ENCODE peak calls at places on chromosomes 12 and 14, in seven cellular contexts. One of them, this sample, is unnamed.

GRCh38 chr12:29797565-29798360 is 14.0 kb upstream of the TMTC1 start:
- DNase-seq in thoracic aorta: no peak
- DNase-seq in Peyer's patch: no peak
- DNase-seq in lower lobe of right lung: no peak
- DNase-seq in CD4-positive, CD25-positive, alpha-beta regulatory T cell: no peak
- DNase-seq in heart right ventricle: no peak
- DNase-seq in naive thymus-derived CD4-positive, alpha-beta T cell: no peak
- DNase-seq in this sample: no peak

GRCh38 chr12:106248849-106249371 is 1.1 kb upstream of the CKAP4 start:
- DNase-seq in thoracic aorta: no peak
- DNase-seq in Peyer's patch: peak
- DNase-seq in lower lobe of right lung: peak
- DNase-seq in CD4-positive, CD25-positive, alpha-beta regulatory T cell: peak
- DNase-seq in heart right ventricle: no peak
- DNase-seq in naive thymus-derived CD4-positive, alpha-beta T cell: no peak
- DNase-seq in this sample: no peak

GRCh38 chr12:52873513-52873831 is 24.7 kb upstream of the KRT78 start:
- DNase-seq in thoracic aorta: no peak
- DNase-seq in Peyer's patch: no peak
- DNase-seq in lower lobe of right lung: no peak
- DNase-seq in CD4-positive, CD25-positive, alpha-beta regulatory T cell: no peak
- DNase-seq in heart right ventricle: no peak
- DNase-seq in naive thymus-derived CD4-positive, alpha-beta T cell: no peak
- DNase-seq in this sample: no peak

GRCh38 chr12:58346032-58346632 is 404.8 kb downstream of the ATP23 start:
- DNase-seq in thoracic aorta: no peak
- DNase-seq in Peyer's patch: no peak
- DNase-seq in lower lobe of right lung: no peak
- DNase-seq in CD4-positive, CD25-positive, alpha-beta regulatory T cell: no peak
- DNase-seq in heart right ventricle: no peak
- DNase-seq in naive thymus-derived CD4-positive, alpha-beta T cell: peak
- DNase-seq in this sample: no peak

GRCh38 chr14:91897121-91897701 is 29.9 kb upstream of the TC2N start:
- DNase-seq in thoracic aorta: peak
- DNase-seq in Peyer's patch: no peak
- DNase-seq in lower lobe of right lung: peak
- DNase-seq in CD4-positive, CD25-positive, alpha-beta regulatory T cell: no peak
- DNase-seq in heart right ventricle: peak
- DNase-seq in naive thymus-derived CD4-positive, alpha-beta T cell: no peak
- DNase-seq in this sample: peak

GRCh38 chr12:754871-755562 is 2.6 kb downstream of the WNK1 start:
- DNase-seq in thoracic aorta: no peak
- DNase-seq in Peyer's patch: no peak
- DNase-seq in lower lobe of right lung: no peak
- DNase-seq in CD4-positive, CD25-positive, alpha-beta regulatory T cell: peak
- DNase-seq in heart right ventricle: no peak
- DNase-seq in naive thymus-derived CD4-positive, alpha-beta T cell: peak
- DNase-seq in this sample: no peak

GRCh38 chr12:10967409-10967808 is 19.3 kb downstream of the TAS2R50 start:
- DNase-seq in thoracic aorta: no peak
- DNase-seq in Peyer's patch: no peak
- DNase-seq in lower lobe of right lung: no peak
- DNase-seq in CD4-positive, CD25-positive, alpha-beta regulatory T cell: no peak
- DNase-seq in heart right ventricle: no peak
- DNase-seq in naive thymus-derived CD4-positive, alpha-beta T cell: no peak
- DNase-seq in this sample: no peak

GRCh38 chr14:20631023-20631820 is 10.3 kb downstream of the OR6S1 start:
- DNase-seq in thoracic aorta: no peak
- DNase-seq in Peyer's patch: no peak
- DNase-seq in lower lobe of right lung: no peak
- DNase-seq in CD4-positive, CD25-positive, alpha-beta regulatory T cell: peak
- DNase-seq in heart right ventricle: no peak
- DNase-seq in naive thymus-derived CD4-positive, alpha-beta T cell: peak
- DNase-seq in this sample: no peak

GRCh38 chr12:59444932-59445331 is 150.9 kb upstream of the SLC16A7 start:
- DNase-seq in thoracic aorta: no peak
- DNase-seq in Peyer's patch: no peak
- DNase-seq in lower lobe of right lung: no peak
- DNase-seq in CD4-positive, CD25-positive, alpha-beta regulatory T cell: no peak
- DNase-seq in heart right ventricle: no peak
- DNase-seq in naive thymus-derived CD4-positive, alpha-beta T cell: peak
- DNase-seq in this sample: no peak

GRCh38 chr14:99523661-99524050 is 42.4 kb downstream of the CCNK start:
- DNase-seq in thoracic aorta: no peak
- DNase-seq in Peyer's patch: no peak
- DNase-seq in lower lobe of right lung: peak
- DNase-seq in CD4-positive, CD25-positive, alpha-beta regulatory T cell: no peak
- DNase-seq in heart right ventricle: no peak
- DNase-seq in naive thymus-derived CD4-positive, alpha-beta T cell: no peak
- DNase-seq in this sample: no peak

GRCh38 chr14:24337824-24338175 is 2.0 kb downstream of the RIPK3 start:
- DNase-seq in thoracic aorta: no peak
- DNase-seq in Peyer's patch: no peak
- DNase-seq in lower lobe of right lung: no peak
- DNase-seq in CD4-positive, CD25-positive, alpha-beta regulatory T cell: no peak
- DNase-seq in heart right ventricle: no peak
- DNase-seq in naive thymus-derived CD4-positive, alpha-beta T cell: no peak
- DNase-seq in this sample: no peak

GRCh38 chr12:49489720-49490119 is 49.1 kb upstream of the KCNH3 start:
- DNase-seq in thoracic aorta: no peak
- DNase-seq in Peyer's patch: no peak
- DNase-seq in lower lobe of right lung: no peak
- DNase-seq in CD4-positive, CD25-positive, alpha-beta regulatory T cell: no peak
- DNase-seq in heart right ventricle: no peak
- DNase-seq in naive thymus-derived CD4-positive, alpha-beta T cell: no peak
- DNase-seq in this sample: no peak

GRCh38 chr12:94263011-94263786 is 114.8 kb downstream of the PLXNC1 start:
- DNase-seq in thoracic aorta: no peak
- DNase-seq in Peyer's patch: peak
- DNase-seq in lower lobe of right lung: no peak
- DNase-seq in CD4-positive, CD25-positive, alpha-beta regulatory T cell: no peak
- DNase-seq in heart right ventricle: no peak
- DNase-seq in naive thymus-derived CD4-positive, alpha-beta T cell: peak
- DNase-seq in this sample: no peak

GRCh38 chr14:38490273-38490672 is 234.4 kb upstream of the CLEC14A start:
- DNase-seq in thoracic aorta: no peak
- DNase-seq in Peyer's patch: no peak
- DNase-seq in lower lobe of right lung: no peak
- DNase-seq in CD4-positive, CD25-positive, alpha-beta regulatory T cell: no peak
- DNase-seq in heart right ventricle: no peak
- DNase-seq in naive thymus-derived CD4-positive, alpha-beta T cell: no peak
- DNase-seq in this sample: no peak

GRCh38 chr12:94089891-94090290 is 58.5 kb upstream of the PLXNC1 start:
- DNase-seq in thoracic aorta: no peak
- DNase-seq in Peyer's patch: no peak
- DNase-seq in lower lobe of right lung: no peak
- DNase-seq in CD4-positive, CD25-positive, alpha-beta regulatory T cell: no peak
- DNase-seq in heart right ventricle: no peak
- DNase-seq in naive thymus-derived CD4-positive, alpha-beta T cell: no peak
- DNase-seq in this sample: no peak

GRCh38 chr12:59374783-59375182 is 221.0 kb upstream of the SLC16A7 start:
- DNase-seq in thoracic aorta: no peak
- DNase-seq in Peyer's patch: no peak
- DNase-seq in lower lobe of right lung: no peak
- DNase-seq in CD4-positive, CD25-positive, alpha-beta regulatory T cell: no peak
- DNase-seq in heart right ventricle: no peak
- DNase-seq in naive thymus-derived CD4-positive, alpha-beta T cell: no peak
- DNase-seq in this sample: no peak

GRCh38 chr14:68888025-68888850 is 90.9 kb downstream of the ACTN1 start:
- DNase-seq in thoracic aorta: no peak
- DNase-seq in Peyer's patch: no peak
- DNase-seq in lower lobe of right lung: no peak
- DNase-seq in CD4-positive, CD25-positive, alpha-beta regulatory T cell: no peak
- DNase-seq in heart right ventricle: no peak
- DNase-seq in naive thymus-derived CD4-positive, alpha-beta T cell: no peak
- DNase-seq in this sample: no peak

GRCh38 chr14:35438910-35439713 is 34.6 kb upstream of the NFKBIA start:
- DNase-seq in thoracic aorta: no peak
- DNase-seq in Peyer's patch: no peak
- DNase-seq in lower lobe of right lung: no peak
- DNase-seq in CD4-positive, CD25-positive, alpha-beta regulatory T cell: no peak
- DNase-seq in heart right ventricle: no peak
- DNase-seq in naive thymus-derived CD4-positive, alpha-beta T cell: no peak
- DNase-seq in this sample: no peak

GRCh38 chr12:53011889-53012288 is 5.6 kb downstream of the EIF4B start:
- DNase-seq in thoracic aorta: no peak
- DNase-seq in Peyer's patch: no peak
- DNase-seq in lower lobe of right lung: no peak
- DNase-seq in CD4-positive, CD25-positive, alpha-beta regulatory T cell: no peak
- DNase-seq in heart right ventricle: no peak
- DNase-seq in naive thymus-derived CD4-positive, alpha-beta T cell: no peak
- DNase-seq in this sample: no peak

GRCh38 chr12:28388879-28389278 is 198.6 kb downstream of the CCDC91 start:
- DNase-seq in thoracic aorta: no peak
- DNase-seq in Peyer's patch: no peak
- DNase-seq in lower lobe of right lung: no peak
- DNase-seq in CD4-positive, CD25-positive, alpha-beta regulatory T cell: no peak
- DNase-seq in heart right ventricle: no peak
- DNase-seq in naive thymus-derived CD4-positive, alpha-beta T cell: no peak
- DNase-seq in this sample: no peak

GRCh38 chr14:94952097-94952496 is 182.2 kb upstream of the GSC start:
- DNase-seq in thoracic aorta: no peak
- DNase-seq in Peyer's patch: no peak
- DNase-seq in lower lobe of right lung: no peak
- DNase-seq in CD4-positive, CD25-positive, alpha-beta regulatory T cell: no peak
- DNase-seq in heart right ventricle: no peak
- DNase-seq in naive thymus-derived CD4-positive, alpha-beta T cell: no peak
- DNase-seq in this sample: no peak

GRCh38 chr14:79549515-79549914 is 661.8 kb downstream of the DIO2 start:
- DNase-seq in thoracic aorta: no peak
- DNase-seq in Peyer's patch: no peak
- DNase-seq in lower lobe of right lung: no peak
- DNase-seq in CD4-positive, CD25-positive, alpha-beta regulatory T cell: no peak
- DNase-seq in heart right ventricle: no peak
- DNase-seq in naive thymus-derived CD4-positive, alpha-beta T cell: no peak
- DNase-seq in this sample: no peak

GRCh38 chr12:68446379-68446778 is 114.2 kb upstream of the MDM1 start:
- DNase-seq in thoracic aorta: no peak
- DNase-seq in Peyer's patch: no peak
- DNase-seq in lower lobe of right lung: no peak
- DNase-seq in CD4-positive, CD25-positive, alpha-beta regulatory T cell: no peak
- DNase-seq in heart right ventricle: no peak
- DNase-seq in naive thymus-derived CD4-positive, alpha-beta T cell: no peak
- DNase-seq in this sample: no peak

GRCh38 chr12:68746572-68747180 is 700 bp downstream of the SLC35E3 start:
- DNase-seq in thoracic aorta: peak
- DNase-seq in Peyer's patch: peak
- DNase-seq in lower lobe of right lung: peak
- DNase-seq in CD4-positive, CD25-positive, alpha-beta regulatory T cell: peak
- DNase-seq in heart right ventricle: peak
- DNase-seq in naive thymus-derived CD4-positive, alpha-beta T cell: peak
- DNase-seq in this sample: peak

GRCh38 chr12:953776-954175 is 4.3 kb upstream of the RAD52 start:
- DNase-seq in thoracic aorta: no peak
- DNase-seq in Peyer's patch: no peak
- DNase-seq in lower lobe of right lung: no peak
- DNase-seq in CD4-positive, CD25-positive, alpha-beta regulatory T cell: no peak
- DNase-seq in heart right ventricle: no peak
- DNase-seq in naive thymus-derived CD4-positive, alpha-beta T cell: no peak
- DNase-seq in this sample: no peak

DNA sequence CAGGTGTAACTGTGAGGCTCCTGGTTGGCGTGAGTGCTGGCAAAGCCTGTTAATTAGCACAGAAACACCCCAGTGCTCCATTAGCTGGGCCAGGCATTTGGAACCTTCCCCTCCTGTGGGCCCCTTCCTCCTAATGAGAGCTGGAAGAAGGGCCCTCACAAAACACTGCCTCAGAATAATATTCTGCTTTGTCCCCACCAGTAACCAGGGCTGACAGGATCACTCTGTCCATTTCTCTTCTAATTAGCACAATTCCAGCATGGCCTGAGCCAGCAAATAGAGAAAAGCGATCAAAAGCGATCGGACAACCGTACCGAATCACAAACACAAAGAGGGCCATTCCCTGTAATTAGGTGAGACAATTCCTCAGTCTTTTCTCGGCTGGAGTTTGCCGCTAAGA is 35.7 kb upstream of the VSX2 start:
- DNase-seq in thoracic aorta: no peak
- DNase-seq in Peyer's patch: no peak
- DNase-seq in lower lobe of right lung: no peak
- DNase-seq in CD4-positive, CD25-positive, alpha-beta regulatory T cell: no peak
- DNase-seq in heart right ventricle: no peak
- DNase-seq in naive thymus-derived CD4-positive, alpha-beta T cell: no peak
- DNase-seq in this sample: no peak
- H3K27ac ChIP-seq in thoracic aorta: no peak
- H3K27ac ChIP-seq in Peyer's patch: no peak
- H3K27ac ChIP-seq in lower lobe of right lung: no peak
- H3K27ac ChIP-seq in CD4-positive, CD25-positive, alpha-beta regulatory T cell: no peak
- H3K27ac ChIP-seq in heart right ventricle: no peak
- H3K27ac ChIP-seq in naive thymus-derived CD4-positive, alpha-beta T cell: no peak
- H3K27ac ChIP-seq in this sample: no peak

GRCh38 chr14:90579816-90580215 is 183.0 kb downstream of the CALM1 start:
- DNase-seq in thoracic aorta: no peak
- DNase-seq in Peyer's patch: no peak
- DNase-seq in lower lobe of right lung: no peak
- DNase-seq in CD4-positive, CD25-positive, alpha-beta regulatory T cell: no peak
- DNase-seq in heart right ventricle: no peak
- DNase-seq in naive thymus-derived CD4-positive, alpha-beta T cell: no peak
- DNase-seq in this sample: no peak

GRCh38 chr14:90583427-90583826 is 186.6 kb downstream of the CALM1 start:
- DNase-seq in thoracic aorta: no peak
- DNase-seq in Peyer's patch: no peak
- DNase-seq in lower lobe of right lung: no peak
- DNase-seq in CD4-positive, CD25-positive, alpha-beta regulatory T cell: no peak
- DNase-seq in heart right ventricle: peak
- DNase-seq in naive thymus-derived CD4-positive, alpha-beta T cell: no peak
- DNase-seq in this sample: no peak

GRCh38 chr14:90582166-90582565 is 185.3 kb downstream of the CALM1 start:
- DNase-seq in thoracic aorta: no peak
- DNase-seq in Peyer's patch: no peak
- DNase-seq in lower lobe of right lung: no peak
- DNase-seq in CD4-positive, CD25-positive, alpha-beta regulatory T cell: no peak
- DNase-seq in heart right ventricle: no peak
- DNase-seq in naive thymus-derived CD4-positive, alpha-beta T cell: no peak
- DNase-seq in this sample: no peak

GRCh38 chr14:90580381-90581335 is 183.8 kb downstream of the CALM1 start:
- DNase-seq in thoracic aorta: no peak
- DNase-seq in Peyer's patch: no peak
- DNase-seq in lower lobe of right lung: no peak
- DNase-seq in CD4-positive, CD25-positive, alpha-beta regulatory T cell: no peak
- DNase-seq in heart right ventricle: no peak
- DNase-seq in naive thymus-derived CD4-positive, alpha-beta T cell: no peak
- DNase-seq in this sample: no peak

GRCh38 chr14:90581745-90582144 is 184.9 kb downstream of the CALM1 start:
- DNase-seq in thoracic aorta: no peak
- DNase-seq in Peyer's patch: no peak
- DNase-seq in lower lobe of right lung: no peak
- DNase-seq in CD4-positive, CD25-positive, alpha-beta regulatory T cell: no peak
- DNase-seq in heart right ventricle: no peak
- DNase-seq in naive thymus-derived CD4-positive, alpha-beta T cell: no peak
- DNase-seq in this sample: no peak
- H3K27ac ChIP-seq in thoracic aorta: no peak
- H3K27ac ChIP-seq in Peyer's patch: no peak
- H3K27ac ChIP-seq in lower lobe of right lung: no peak
- H3K27ac ChIP-seq in CD4-positive, CD25-positive, alpha-beta regulatory T cell: no peak
- H3K27ac ChIP-seq in heart right ventricle: no peak
- H3K27ac ChIP-seq in naive thymus-derived CD4-positive, alpha-beta T cell: no peak
- H3K27ac ChIP-seq in this sample: no peak

GRCh38 chr12:32446306-32447119 is 47.2 kb downstream of the FGD4 start:
- DNase-seq in thoracic aorta: no peak
- DNase-seq in Peyer's patch: no peak
- DNase-seq in lower lobe of right lung: no peak
- DNase-seq in CD4-positive, CD25-positive, alpha-beta regulatory T cell: no peak
- DNase-seq in heart right ventricle: no peak
- DNase-seq in naive thymus-derived CD4-positive, alpha-beta T cell: no peak
- DNase-seq in this sample: no peak
- H3K27ac ChIP-seq in thoracic aorta: no peak
- H3K27ac ChIP-seq in Peyer's patch: no peak
- H3K27ac ChIP-seq in lower lobe of right lung: no peak
- H3K27ac ChIP-seq in CD4-positive, CD25-positive, alpha-beta regulatory T cell: no peak
- H3K27ac ChIP-seq in heart right ventricle: no peak
- H3K27ac ChIP-seq in naive thymus-derived CD4-positive, alpha-beta T cell: no peak
- H3K27ac ChIP-seq in this sample: no peak

GRCh38 chr14:61698216-61698980 is 3.1 kb downstream of the HIF1A start:
- DNase-seq in thoracic aorta: no peak
- DNase-seq in Peyer's patch: no peak
- DNase-seq in lower lobe of right lung: no peak
- DNase-seq in CD4-positive, CD25-positive, alpha-beta regulatory T cell: no peak
- DNase-seq in heart right ventricle: no peak
- DNase-seq in naive thymus-derived CD4-positive, alpha-beta T cell: no peak
- DNase-seq in this sample: no peak
- H3K27ac ChIP-seq in thoracic aorta: no peak
- H3K27ac ChIP-seq in Peyer's patch: no peak
- H3K27ac ChIP-seq in lower lobe of right lung: no peak
- H3K27ac ChIP-seq in CD4-positive, CD25-positive, alpha-beta regulatory T cell: no peak
- H3K27ac ChIP-seq in heart right ventricle: peak
- H3K27ac ChIP-seq in naive thymus-derived CD4-positive, alpha-beta T cell: peak
- H3K27ac ChIP-seq in this sample: no peak